ENCODE peak calls at places on chromosomes 12 and 14, in eight cellular contexts. One of them, this sample, is unnamed.

GRCh38 chr12:8829621-8830020 is 7.2 kb downstream of the A2ML1 start:
- DNase-seq in stomach: no peak
- DNase-seq in activated B cell treated with CpG ODN at 0.5 μM for 24 hours: no peak
- DNase-seq in colonic mucosa: no peak
- DNase-seq in A549: peak
- DNase-seq in retinal pigment epithelial cell: no peak
- DNase-seq in bronchial epithelial cell: no peak
- DNase-seq in endothelial cell of umbilical vein: no peak
- DNase-seq in this sample: no peak

GRCh38 chr14:35140718-35141581 is 18.6 kb downstream of the PRORP start:
- DNase-seq in A549: no peak
- DNase-seq in activated B cell treated with CpG ODN at 0.5 μM for 24 hours: no peak
- DNase-seq in stomach: no peak
- DNase-seq in bronchial epithelial cell: no peak
- DNase-seq in retinal pigment epithelial cell: no peak
- DNase-seq in colonic mucosa: no peak
- DNase-seq in endothelial cell of umbilical vein: peak
- DNase-seq in this sample: no peak

GRCh38 chr14:50823051-50823762 is 7.8 kb downstream of the NIN start:
- DNase-seq in bronchial epithelial cell: no peak
- DNase-seq in A549: no peak
- DNase-seq in activated B cell treated with CpG ODN at 0.5 μM for 24 hours: no peak
- DNase-seq in retinal pigment epithelial cell: no peak
- DNase-seq in stomach: no peak
- DNase-seq in endothelial cell of umbilical vein: no peak
- DNase-seq in colonic mucosa: no peak
- DNase-seq in this sample: no peak

GRCh38 chr12:43653289-43653915 is 101.4 kb upstream of the ADAMTS20 start:
- DNase-seq in stomach: no peak
- DNase-seq in bronchial epithelial cell: no peak
- DNase-seq in retinal pigment epithelial cell: no peak
- DNase-seq in A549: no peak
- DNase-seq in colonic mucosa: no peak
- DNase-seq in activated B cell treated with CpG ODN at 0.5 μM for 24 hours: no peak
- DNase-seq in endothelial cell of umbilical vein: no peak
- DNase-seq in this sample: no peak

GRCh38 chr12:31518680-31519227 is 72.2 kb downstream of the DENND5B start:
- DNase-seq in activated B cell treated with CpG ODN at 0.5 μM for 24 hours: no peak
- DNase-seq in retinal pigment epithelial cell: peak
- DNase-seq in bronchial epithelial cell: peak
- DNase-seq in colonic mucosa: no peak
- DNase-seq in A549: peak
- DNase-seq in stomach: no peak
- DNase-seq in endothelial cell of umbilical vein: peak
- DNase-seq in this sample: no peak

GRCh38 chr14:21987937-21988336 is 314.3 kb upstream of the OR4E1 start:
- DNase-seq in endothelial cell of umbilical vein: peak
- DNase-seq in retinal pigment epithelial cell: peak
- DNase-seq in stomach: no peak
- DNase-seq in A549: peak
- DNase-seq in activated B cell treated with CpG ODN at 0.5 μM for 24 hours: no peak
- DNase-seq in bronchial epithelial cell: peak
- DNase-seq in colonic mucosa: no peak
- DNase-seq in this sample: no peak

GRCh38 chr14:20846560-20846959 is 43.9 kb upstream of the RNASE1 start:
- DNase-seq in activated B cell treated with CpG ODN at 0.5 μM for 24 hours: no peak
- DNase-seq in stomach: no peak
- DNase-seq in retinal pigment epithelial cell: no peak
- DNase-seq in endothelial cell of umbilical vein: no peak
- DNase-seq in bronchial epithelial cell: no peak
- DNase-seq in A549: no peak
- DNase-seq in colonic mucosa: no peak
- DNase-seq in this sample: no peak

GRCh38 chr14:61140872-61141271 is 140.3 kb downstream of the TMEM30B start:
- DNase-seq in endothelial cell of umbilical vein: no peak
- DNase-seq in activated B cell treated with CpG ODN at 0.5 μM for 24 hours: no peak
- DNase-seq in A549: no peak
- DNase-seq in retinal pigment epithelial cell: no peak
- DNase-seq in bronchial epithelial cell: peak
- DNase-seq in colonic mucosa: no peak
- DNase-seq in stomach: no peak
- DNase-seq in this sample: no peak

GRCh38 chr14:64725360-64725815 is 21.2 kb downstream of the PLEKHG3 start:
- DNase-seq in A549: no peak
- DNase-seq in endothelial cell of umbilical vein: no peak
- DNase-seq in colonic mucosa: no peak
- DNase-seq in retinal pigment epithelial cell: no peak
- DNase-seq in stomach: no peak
- DNase-seq in activated B cell treated with CpG ODN at 0.5 μM for 24 hours: no peak
- DNase-seq in bronchial epithelial cell: no peak
- DNase-seq in this sample: no peak

GRCh38 chr14:71130491-71131179 is 223.4 kb downstream of the PCNX1 start:
- DNase-seq in retinal pigment epithelial cell: peak
- DNase-seq in bronchial epithelial cell: peak
- DNase-seq in endothelial cell of umbilical vein: peak
- DNase-seq in activated B cell treated with CpG ODN at 0.5 μM for 24 hours: no peak
- DNase-seq in colonic mucosa: no peak
- DNase-seq in stomach: no peak
- DNase-seq in A549: no peak
- DNase-seq in this sample: no peak

GRCh38 chr12:111268738-111269572 is 99.9 kb downstream of the PHETA1 start:
- DNase-seq in activated B cell treated with CpG ODN at 0.5 μM for 24 hours: no peak
- DNase-seq in A549: no peak
- DNase-seq in retinal pigment epithelial cell: no peak
- DNase-seq in bronchial epithelial cell: no peak
- DNase-seq in colonic mucosa: no peak
- DNase-seq in stomach: no peak
- DNase-seq in endothelial cell of umbilical vein: no peak
- DNase-seq in this sample: no peak

GRCh38 chr12:31849090-31849687 is 110.0 kb upstream of the RESF1 start:
- DNase-seq in bronchial epithelial cell: no peak
- DNase-seq in endothelial cell of umbilical vein: no peak
- DNase-seq in activated B cell treated with CpG ODN at 0.5 μM for 24 hours: no peak
- DNase-seq in A549: peak
- DNase-seq in stomach: no peak
- DNase-seq in colonic mucosa: no peak
- DNase-seq in retinal pigment epithelial cell: peak
- DNase-seq in this sample: no peak

GRCh38 chr12:70994217-70994788 is 73.8 kb upstream of the PTPRR start:
- DNase-seq in A549: no peak
- DNase-seq in colonic mucosa: no peak
- DNase-seq in bronchial epithelial cell: peak
- DNase-seq in stomach: no peak
- DNase-seq in retinal pigment epithelial cell: peak
- DNase-seq in activated B cell treated with CpG ODN at 0.5 μM for 24 hours: no peak
- DNase-seq in endothelial cell of umbilical vein: no peak
- DNase-seq in this sample: no peak

GRCh38 chr12:24608108-24608507 is 340.8 kb downstream of the BCAT1 start:
- DNase-seq in activated B cell treated with CpG ODN at 0.5 μM for 24 hours: no peak
- DNase-seq in bronchial epithelial cell: no peak
- DNase-seq in endothelial cell of umbilical vein: no peak
- DNase-seq in stomach: no peak
- DNase-seq in retinal pigment epithelial cell: no peak
- DNase-seq in colonic mucosa: no peak
- DNase-seq in A549: no peak
- DNase-seq in this sample: no peak

GRCh38 chr12:25186788-25187397 is 8.1 kb downstream of the DNAI7 start:
- DNase-seq in stomach: no peak
- DNase-seq in A549: no peak
- DNase-seq in colonic mucosa: no peak
- DNase-seq in endothelial cell of umbilical vein: no peak
- DNase-seq in activated B cell treated with CpG ODN at 0.5 μM for 24 hours: no peak
- DNase-seq in bronchial epithelial cell: no peak
- DNase-seq in retinal pigment epithelial cell: no peak
- DNase-seq in this sample: no peak

GRCh38 chr12:95179011-95179410 is 38.3 kb downstream of the FGD6 start:
- DNase-seq in stomach: no peak
- DNase-seq in bronchial epithelial cell: no peak
- DNase-seq in retinal pigment epithelial cell: no peak
- DNase-seq in activated B cell treated with CpG ODN at 0.5 μM for 24 hours: no peak
- DNase-seq in endothelial cell of umbilical vein: no peak
- DNase-seq in A549: no peak
- DNase-seq in colonic mucosa: no peak
- DNase-seq in this sample: no peak

GRCh38 chr14:88825078-88825458 is 617 bp downstream of the TTC8 start:
- DNase-seq in stomach: no peak
- DNase-seq in bronchial epithelial cell: no peak
- DNase-seq in A549: no peak
- DNase-seq in colonic mucosa: no peak
- DNase-seq in endothelial cell of umbilical vein: no peak
- DNase-seq in activated B cell treated with CpG ODN at 0.5 μM for 24 hours: no peak
- DNase-seq in retinal pigment epithelial cell: no peak
- DNase-seq in this sample: no peak

GRCh38 chr12:27652174-27652763 is 44.0 kb upstream of the REP15 start:
- DNase-seq in A549: peak
- DNase-seq in activated B cell treated with CpG ODN at 0.5 μM for 24 hours: no peak
- DNase-seq in retinal pigment epithelial cell: no peak
- DNase-seq in bronchial epithelial cell: peak
- DNase-seq in stomach: peak
- DNase-seq in endothelial cell of umbilical vein: peak
- DNase-seq in colonic mucosa: peak
- DNase-seq in this sample: peak

GRCh38 chr14:28879571-28879970 is 113.0 kb downstream of the FOXG1 start:
- DNase-seq in endothelial cell of umbilical vein: no peak
- DNase-seq in stomach: no peak
- DNase-seq in retinal pigment epithelial cell: no peak
- DNase-seq in A549: no peak
- DNase-seq in activated B cell treated with CpG ODN at 0.5 μM for 24 hours: no peak
- DNase-seq in bronchial epithelial cell: no peak
- DNase-seq in colonic mucosa: no peak
- DNase-seq in this sample: no peak

DNA sequence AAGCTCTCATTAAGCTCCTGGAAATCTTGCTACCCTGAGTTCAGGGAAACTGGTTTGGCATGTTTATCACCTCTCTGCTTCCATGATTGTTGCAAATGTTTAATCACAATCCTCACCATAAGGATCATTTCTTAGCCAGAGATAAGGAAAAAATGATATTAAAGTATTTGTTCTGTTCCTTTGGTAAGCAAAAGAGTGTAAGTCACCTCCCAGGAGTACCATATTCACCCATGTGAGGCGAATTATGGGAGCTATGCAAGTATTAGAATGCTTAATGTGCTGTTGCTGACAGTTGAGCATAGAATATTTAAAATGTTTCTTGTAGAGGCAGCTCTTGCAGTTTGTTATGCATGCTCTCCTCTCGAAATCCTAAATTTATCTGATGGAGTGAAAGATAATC is 115.7 kb upstream of the CCDC198 start:
- DNase-seq in A549: no peak
- DNase-seq in endothelial cell of umbilical vein: no peak
- DNase-seq in stomach: no peak
- DNase-seq in activated B cell treated with CpG ODN at 0.5 μM for 24 hours: no peak
- DNase-seq in bronchial epithelial cell: no peak
- DNase-seq in colonic mucosa: no peak
- DNase-seq in retinal pigment epithelial cell: no peak
- DNase-seq in this sample: no peak
- TF ChIP-seq CTCF in A549: no peak
- TF ChIP-seq CTCF in endothelial cell of umbilical vein: no peak
- TF ChIP-seq CTCF in stomach: no peak
- TF ChIP-seq CTCF in activated B cell treated with CpG ODN at 0.5 μM for 24 hours: no peak
- TF ChIP-seq CTCF in bronchial epithelial cell: no peak
- TF ChIP-seq CTCF in colonic mucosa: no peak
- TF ChIP-seq CTCF in retinal pigment epithelial cell: no peak
- TF ChIP-seq CTCF in this sample: no peak

DNA sequence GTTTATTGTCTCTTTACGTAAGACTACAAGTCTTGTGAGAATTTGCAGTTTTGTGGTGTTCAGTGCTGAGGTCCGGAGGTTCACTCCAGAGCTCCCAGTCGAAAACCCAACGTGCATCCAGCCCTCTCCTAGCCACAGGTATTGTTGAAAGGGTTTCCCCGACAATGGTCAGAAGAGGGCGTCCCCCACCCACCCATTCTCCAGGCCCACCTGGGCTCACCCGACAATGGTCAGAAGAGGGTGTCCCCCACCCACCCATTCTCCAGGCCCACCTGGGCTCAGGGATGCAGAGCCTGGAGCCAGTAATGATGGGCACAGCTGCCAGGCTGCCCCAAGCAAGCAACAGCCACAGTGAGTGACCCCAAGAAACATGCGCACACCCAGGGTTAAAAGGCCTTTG is 126.8 kb upstream of the EVL start:
- DNase-seq in stomach: no peak
- DNase-seq in bronchial epithelial cell: no peak
- DNase-seq in colonic mucosa: no peak
- DNase-seq in retinal pigment epithelial cell: no peak
- DNase-seq in A549: no peak
- DNase-seq in endothelial cell of umbilical vein: no peak
- DNase-seq in activated B cell treated with CpG ODN at 0.5 μM for 24 hours: no peak
- DNase-seq in this sample: no peak
- TF ChIP-seq CTCF in stomach: no peak
- TF ChIP-seq CTCF in bronchial epithelial cell: no peak
- TF ChIP-seq CTCF in colonic mucosa: no peak
- TF ChIP-seq CTCF in retinal pigment epithelial cell: no peak
- TF ChIP-seq CTCF in A549: no peak
- TF ChIP-seq CTCF in endothelial cell of umbilical vein: no peak
- TF ChIP-seq CTCF in activated B cell treated with CpG ODN at 0.5 μM for 24 hours: no peak
- TF ChIP-seq CTCF in this sample: no peak

DNA sequence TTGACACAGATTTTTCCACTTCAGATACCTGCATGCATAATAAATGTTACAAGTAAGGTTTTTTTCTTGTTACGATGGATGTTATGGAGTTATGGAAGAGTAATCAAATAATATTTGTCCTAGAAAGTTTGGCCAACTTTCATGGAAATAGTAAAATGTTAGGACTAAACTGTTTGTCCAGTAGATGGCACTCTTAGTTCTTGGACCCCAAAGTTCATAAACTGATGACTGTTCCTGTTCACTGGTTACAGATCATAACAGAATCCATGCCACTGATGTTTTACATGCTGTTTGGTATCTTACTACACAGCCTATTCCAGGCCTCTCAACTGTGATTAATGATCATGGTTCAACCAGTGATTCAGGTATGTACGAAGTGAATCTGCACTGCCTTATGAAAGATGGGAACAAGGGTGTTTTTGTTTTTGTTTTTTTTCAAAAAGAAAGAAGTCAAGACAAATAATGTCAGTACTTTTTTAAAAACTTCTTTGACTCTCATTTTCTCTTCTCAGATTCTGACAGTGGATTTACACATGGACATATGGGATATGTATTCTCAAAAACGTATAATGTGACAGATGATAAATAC is 48.8 kb upstream of the SLCO1C1 start:
- DNase-seq in A549: peak
- DNase-seq in endothelial cell of umbilical vein: peak
- DNase-seq in activated B cell treated with CpG ODN at 0.5 μM for 24 hours: no peak
- DNase-seq in bronchial epithelial cell: peak
- DNase-seq in retinal pigment epithelial cell: no peak
- DNase-seq in stomach: no peak
- DNase-seq in colonic mucosa: no peak
- DNase-seq in this sample: no peak
- TF ChIP-seq CTCF in A549: peak
- TF ChIP-seq CTCF in endothelial cell of umbilical vein: peak
- TF ChIP-seq CTCF in activated B cell treated with CpG ODN at 0.5 μM for 24 hours: no peak
- TF ChIP-seq CTCF in bronchial epithelial cell: peak
- TF ChIP-seq CTCF in retinal pigment epithelial cell: peak
- TF ChIP-seq CTCF in stomach: no peak
- TF ChIP-seq CTCF in colonic mucosa: peak
- TF ChIP-seq CTCF in this sample: peak

DNA sequence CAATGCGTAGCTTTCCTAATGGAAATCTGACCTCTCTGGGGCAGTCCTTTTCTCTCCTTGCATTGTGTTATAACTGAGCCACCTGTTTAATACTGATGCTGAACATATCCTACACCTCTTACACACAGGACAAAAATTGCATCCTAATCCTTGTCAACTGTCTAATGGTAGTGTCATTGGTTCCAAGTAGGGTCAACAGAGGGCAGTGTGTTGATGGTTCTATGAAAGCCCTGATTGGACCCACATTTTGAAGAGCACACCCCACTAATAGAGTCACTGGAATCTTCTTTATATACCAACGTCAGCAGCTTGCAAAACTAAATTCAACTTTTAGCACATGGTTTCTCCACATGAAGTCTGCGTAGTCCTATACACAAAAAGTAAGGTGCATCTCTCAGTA is 148.2 kb downstream of the SLC25A21 start:
- DNase-seq in colonic mucosa: no peak
- DNase-seq in A549: peak
- DNase-seq in bronchial epithelial cell: peak
- DNase-seq in endothelial cell of umbilical vein: no peak
- DNase-seq in activated B cell treated with CpG ODN at 0.5 μM for 24 hours: no peak
- DNase-seq in stomach: no peak
- DNase-seq in retinal pigment epithelial cell: no peak
- DNase-seq in this sample: no peak
- TF ChIP-seq CTCF in colonic mucosa: no peak
- TF ChIP-seq CTCF in A549: peak
- TF ChIP-seq CTCF in bronchial epithelial cell: no peak
- TF ChIP-seq CTCF in endothelial cell of umbilical vein: no peak
- TF ChIP-seq CTCF in activated B cell treated with CpG ODN at 0.5 μM for 24 hours: no peak
- TF ChIP-seq CTCF in stomach: no peak
- TF ChIP-seq CTCF in retinal pigment epithelial cell: no peak
- TF ChIP-seq CTCF in this sample: no peak